ENCODE peak calls at places on chromosomes 7 and 10, in nine cellular contexts. One of them, this sample, is unnamed.

GRCh38 chr7:50920031-50920635 is 137.4 kb upstream of the GRB10 start:
- DNase-seq in CD4-positive, alpha-beta T cell: no peak
- DNase-seq in astrocyte: peak; percentile 47
- DNase-seq in left ventricle myocardium inferior: no peak
- DNase-seq in SK-N-SH: no peak
- DNase-seq in stomach: no peak
- DNase-seq in cardiac muscle cell: no peak
- DNase-seq in tibial artery: no peak
- DNase-seq in uterus: no peak
- DNase-seq in this sample: no peak

GRCh38 chr10:114386446-114386845 is 17.9 kb downstream of the AFAP1L2 start:
- DNase-seq in CD4-positive, alpha-beta T cell: no peak
- DNase-seq in astrocyte: no peak
- DNase-seq in left ventricle myocardium inferior: no peak
- DNase-seq in SK-N-SH: no peak
- DNase-seq in stomach: no peak
- DNase-seq in cardiac muscle cell: no peak
- DNase-seq in tibial artery: no peak
- DNase-seq in uterus: no peak
- DNase-seq in this sample: no peak

GRCh38 chr10:14396441-14397048 is 65.8 kb upstream of the FRMD4A start:
- DNase-seq in CD4-positive, alpha-beta T cell: no peak
- DNase-seq in astrocyte: peak; percentile 84
- DNase-seq in left ventricle myocardium inferior: no peak
- DNase-seq in SK-N-SH: peak; percentile 47
- DNase-seq in stomach: no peak
- DNase-seq in cardiac muscle cell: no peak
- DNase-seq in tibial artery: no peak
- DNase-seq in uterus: no peak
- DNase-seq in this sample: no peak

GRCh38 chr7:141362580-141363435 is 188.4 kb upstream of the AGK start:
- DNase-seq in CD4-positive, alpha-beta T cell: no peak
- DNase-seq in astrocyte: peak; percentile 88
- DNase-seq in left ventricle myocardium inferior: peak; percentile 18
- DNase-seq in SK-N-SH: peak; percentile 32
- DNase-seq in stomach: no peak
- DNase-seq in cardiac muscle cell: peak; percentile 18
- DNase-seq in tibial artery: no peak
- DNase-seq in uterus: no peak
- DNase-seq in this sample: no peak

GRCh38 chr7:50534690-50535290 is 30.4 kb downstream of the DDC start:
- DNase-seq in CD4-positive, alpha-beta T cell: no peak
- DNase-seq in astrocyte: peak; percentile 99
- DNase-seq in left ventricle myocardium inferior: no peak
- DNase-seq in SK-N-SH: peak; percentile 67
- DNase-seq in stomach: no peak
- DNase-seq in cardiac muscle cell: no peak
- DNase-seq in tibial artery: no peak
- DNase-seq in uterus: no peak
- DNase-seq in this sample: no peak

GRCh38 chr7:12623885-12624498 is 53.5 kb downstream of the SCIN start:
- DNase-seq in CD4-positive, alpha-beta T cell: no peak
- DNase-seq in astrocyte: no peak
- DNase-seq in left ventricle myocardium inferior: no peak
- DNase-seq in SK-N-SH: peak; percentile 29
- DNase-seq in stomach: no peak
- DNase-seq in cardiac muscle cell: peak; percentile 33
- DNase-seq in tibial artery: no peak
- DNase-seq in uterus: no peak
- DNase-seq in this sample: no peak

GRCh38 chr7:90764848-90765570 is 168.9 kb downstream of the CDK14 start:
- DNase-seq in CD4-positive, alpha-beta T cell: no peak
- DNase-seq in astrocyte: no peak
- DNase-seq in left ventricle myocardium inferior: no peak
- DNase-seq in SK-N-SH: no peak
- DNase-seq in stomach: no peak
- DNase-seq in cardiac muscle cell: no peak
- DNase-seq in tibial artery: no peak
- DNase-seq in uterus: no peak
- DNase-seq in this sample: no peak

GRCh38 chr10:132519382-132520146 is 18.0 kb upstream of the INPP5A start:
- DNase-seq in CD4-positive, alpha-beta T cell: no peak
- DNase-seq in astrocyte: no peak
- DNase-seq in left ventricle myocardium inferior: no peak
- DNase-seq in SK-N-SH: no peak
- DNase-seq in stomach: no peak
- DNase-seq in cardiac muscle cell: no peak
- DNase-seq in tibial artery: peak; percentile 20
- DNase-seq in uterus: peak; percentile 39
- DNase-seq in this sample: peak; percentile 72

GRCh38 chr7:155998766-155999630 is 186.7 kb upstream of the SHH start:
- DNase-seq in CD4-positive, alpha-beta T cell: no peak
- DNase-seq in astrocyte: no peak
- DNase-seq in left ventricle myocardium inferior: no peak
- DNase-seq in SK-N-SH: no peak
- DNase-seq in stomach: no peak
- DNase-seq in cardiac muscle cell: no peak
- DNase-seq in tibial artery: no peak
- DNase-seq in uterus: no peak
- DNase-seq in this sample: peak; percentile 68

GRCh38 chr10:98572594-98572993 is 125.9 kb upstream of the HPS1 start:
- DNase-seq in CD4-positive, alpha-beta T cell: no peak
- DNase-seq in astrocyte: no peak
- DNase-seq in left ventricle myocardium inferior: no peak
- DNase-seq in SK-N-SH: no peak
- DNase-seq in stomach: no peak
- DNase-seq in cardiac muscle cell: no peak
- DNase-seq in tibial artery: no peak
- DNase-seq in uterus: no peak
- DNase-seq in this sample: no peak

GRCh38 chr7:75688200-75689136 is 50.3 kb downstream of the HIP1 start:
- DNase-seq in CD4-positive, alpha-beta T cell: no peak
- DNase-seq in astrocyte: no peak
- DNase-seq in left ventricle myocardium inferior: peak; percentile 27
- DNase-seq in SK-N-SH: peak; percentile 50
- DNase-seq in stomach: no peak
- DNase-seq in cardiac muscle cell: no peak
- DNase-seq in tibial artery: no peak
- DNase-seq in uterus: no peak
- DNase-seq in this sample: no peak

GRCh38 chr7:135475521-135475920 is 34.4 kb downstream of the CNOT4 start:
- DNase-seq in CD4-positive, alpha-beta T cell: no peak
- DNase-seq in astrocyte: no peak
- DNase-seq in left ventricle myocardium inferior: no peak
- DNase-seq in SK-N-SH: no peak
- DNase-seq in stomach: no peak
- DNase-seq in cardiac muscle cell: no peak
- DNase-seq in tibial artery: no peak
- DNase-seq in uterus: no peak
- DNase-seq in this sample: no peak

GRCh38 chr7:124552217-124552616 is 213.4 kb downstream of the GPR37 start:
- DNase-seq in CD4-positive, alpha-beta T cell: no peak
- DNase-seq in astrocyte: no peak
- DNase-seq in left ventricle myocardium inferior: no peak
- DNase-seq in SK-N-SH: no peak
- DNase-seq in stomach: no peak
- DNase-seq in cardiac muscle cell: no peak
- DNase-seq in tibial artery: no peak
- DNase-seq in uterus: no peak
- DNase-seq in this sample: no peak

GRCh38 chr10:28678687-28679457 is 1.6 kb downstream of the BAMBI start:
- DNase-seq in CD4-positive, alpha-beta T cell: no peak
- DNase-seq in astrocyte: peak; percentile 51
- DNase-seq in left ventricle myocardium inferior: no peak
- DNase-seq in SK-N-SH: no peak
- DNase-seq in stomach: no peak
- DNase-seq in cardiac muscle cell: peak; percentile 58
- DNase-seq in tibial artery: no peak
- DNase-seq in uterus: no peak
- DNase-seq in this sample: no peak

GRCh38 chr7:6533893-6534804 is 17.1 kb downstream of the GRID2IP start:
- DNase-seq in CD4-positive, alpha-beta T cell: no peak
- DNase-seq in astrocyte: no peak
- DNase-seq in left ventricle myocardium inferior: no peak
- DNase-seq in SK-N-SH: no peak
- DNase-seq in stomach: no peak
- DNase-seq in cardiac muscle cell: no peak
- DNase-seq in tibial artery: no peak
- DNase-seq in uterus: no peak
- DNase-seq in this sample: no peak

DNA sequence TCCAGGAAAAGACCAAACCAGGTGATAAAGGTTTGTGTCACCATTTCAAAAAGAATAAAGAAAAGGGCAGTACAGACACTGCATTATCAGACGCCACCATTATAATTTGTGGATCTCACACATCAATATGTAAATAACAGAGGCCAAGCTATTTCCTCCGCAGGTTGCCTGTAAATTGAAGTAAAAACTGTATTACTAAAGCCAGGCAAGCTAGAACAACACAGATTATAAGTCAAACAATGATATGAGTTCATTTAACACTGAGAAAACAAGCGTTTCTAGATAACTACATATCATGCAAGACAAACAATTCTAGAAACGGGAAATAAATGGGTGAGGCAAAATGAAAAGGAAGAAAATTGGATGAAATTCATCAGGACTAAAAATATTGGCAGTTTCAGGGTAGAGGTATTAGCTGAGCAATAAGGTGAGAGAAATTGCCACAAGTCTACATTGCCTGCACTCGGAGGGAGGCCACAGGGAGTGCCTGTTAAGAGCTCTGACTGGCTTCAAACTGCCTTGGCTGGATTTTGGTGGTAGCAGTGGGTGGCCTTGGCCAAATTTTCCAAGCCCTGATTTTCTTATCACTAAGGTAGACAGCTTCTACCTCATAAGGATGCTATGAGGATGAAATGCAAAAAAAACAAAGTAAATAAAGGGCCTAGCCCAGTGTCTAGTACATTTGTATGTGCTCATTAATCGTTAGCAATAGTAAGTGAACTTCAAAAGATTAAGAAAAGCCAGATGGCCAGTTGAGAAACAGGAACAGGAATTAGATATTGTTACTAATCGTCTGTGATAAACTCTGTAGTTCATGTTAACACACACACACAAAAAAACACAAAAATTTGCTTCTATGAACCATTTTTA is 240.0 kb upstream of the NFE2L3 start:
- DNase-seq in CD4-positive, alpha-beta T cell: no peak
- DNase-seq in astrocyte: no peak
- DNase-seq in left ventricle myocardium inferior: no peak
- DNase-seq in SK-N-SH: no peak
- DNase-seq in stomach: no peak
- DNase-seq in cardiac muscle cell: no peak
- DNase-seq in tibial artery: no peak
- DNase-seq in uterus: no peak
- DNase-seq in this sample: no peak
- TF ChIP-seq CTCF in CD4-positive, alpha-beta T cell: no peak
- TF ChIP-seq CTCF in astrocyte: no peak
- TF ChIP-seq CTCF in left ventricle myocardium inferior: no peak
- TF ChIP-seq CTCF in SK-N-SH: no peak
- TF ChIP-seq CTCF in stomach: no peak
- TF ChIP-seq CTCF in cardiac muscle cell: no peak
- TF ChIP-seq CTCF in tibial artery: no peak
- TF ChIP-seq CTCF in uterus: no peak
- TF ChIP-seq CTCF in this sample: no peak

DNA sequence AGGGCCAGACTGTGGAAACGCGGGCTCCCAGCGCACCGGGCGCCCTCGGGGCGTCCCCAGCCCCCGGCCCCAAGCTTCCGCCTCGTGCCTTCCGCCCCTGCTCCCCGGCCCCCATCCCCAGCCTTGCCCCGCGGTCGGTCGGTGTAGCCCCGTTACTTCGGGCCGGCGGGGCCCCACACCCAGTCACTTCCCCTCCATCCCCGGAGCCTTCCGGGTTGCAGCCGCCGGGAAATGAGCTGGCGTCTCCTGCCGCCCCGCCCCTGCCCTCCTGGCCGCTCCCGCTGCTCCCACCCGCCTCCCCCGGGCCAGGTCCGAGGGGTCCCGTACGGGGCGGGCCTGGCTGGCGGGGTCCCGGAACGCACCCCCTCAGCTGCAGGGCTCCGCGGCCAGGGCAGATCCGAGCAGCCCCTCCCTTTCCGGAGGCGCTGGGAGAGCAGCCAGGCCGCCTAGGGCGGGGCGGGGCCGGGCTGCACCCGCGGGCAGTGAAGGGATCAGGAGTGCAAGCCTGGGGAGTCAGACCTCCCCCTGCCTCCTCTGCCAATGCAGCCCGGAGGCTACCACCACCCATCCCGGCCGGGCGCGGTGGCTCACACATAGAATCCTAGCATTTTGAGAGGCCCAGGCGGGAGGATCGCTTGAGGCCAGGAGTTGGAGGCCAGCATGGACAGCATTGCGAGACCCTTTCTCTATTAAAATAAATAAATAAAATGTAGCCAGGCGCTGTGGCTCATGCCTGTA is 709 bp downstream of the ARPC1B start:
- DNase-seq in CD4-positive, alpha-beta T cell: peak; percentile 59
- DNase-seq in astrocyte: peak; percentile 36
- DNase-seq in left ventricle myocardium inferior: peak; percentile 85
- DNase-seq in SK-N-SH: peak; percentile 92
- DNase-seq in stomach: peak; percentile 80
- DNase-seq in cardiac muscle cell: peak; percentile 53
- DNase-seq in tibial artery: peak; percentile 77
- DNase-seq in uterus: peak; percentile 78
- DNase-seq in this sample: peak; percentile 88
- H3K27ac ChIP-seq in CD4-positive, alpha-beta T cell: peak overlapping the region; percentile 94
- H3K27ac ChIP-seq in astrocyte: no peak overlapping the region
- H3K27ac ChIP-seq in left ventricle myocardium inferior: peak overlapping the region; percentile 97
- H3K27ac ChIP-seq in SK-N-SH: peak overlapping the region; percentile 45
- H3K27ac ChIP-seq in stomach: peak overlapping the region; percentile 92
- H3K27ac ChIP-seq in cardiac muscle cell: no peak overlapping the region
- H3K27ac ChIP-seq in tibial artery: peak overlapping the region; percentile 93
- H3K27ac ChIP-seq in uterus: peak overlapping the region; percentile 79
- H3K27ac ChIP-seq in this sample: peak overlapping the region; percentile 64

DNA sequence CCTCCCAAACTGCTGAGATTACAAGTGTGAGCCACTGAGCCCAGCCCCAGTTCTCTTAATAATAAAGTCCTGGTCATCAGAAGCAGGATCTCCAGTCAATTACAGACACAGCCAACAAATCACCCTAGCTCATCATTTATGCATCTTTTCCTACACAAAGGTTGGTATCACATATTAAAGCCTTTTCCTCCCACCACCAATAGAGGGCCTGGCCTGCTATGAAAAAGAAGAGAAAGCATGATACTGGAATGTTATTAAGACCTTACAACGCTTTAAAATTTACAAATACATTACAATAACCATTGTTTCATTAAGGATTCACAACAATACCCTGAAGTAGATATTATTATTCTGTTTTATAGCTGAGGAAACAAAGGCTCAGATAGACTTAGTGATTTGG is 25.9 kb downstream of the VAX1 start:
- DNase-seq in CD4-positive, alpha-beta T cell: no peak
- DNase-seq in astrocyte: no peak
- DNase-seq in left ventricle myocardium inferior: no peak
- DNase-seq in SK-N-SH: no peak
- DNase-seq in stomach: no peak
- DNase-seq in cardiac muscle cell: no peak
- DNase-seq in tibial artery: no peak
- DNase-seq in uterus: no peak
- DNase-seq in this sample: no peak
- TF ChIP-seq CTCF in CD4-positive, alpha-beta T cell: no peak
- TF ChIP-seq CTCF in astrocyte: peak; percentile 39
- TF ChIP-seq CTCF in left ventricle myocardium inferior: no peak
- TF ChIP-seq CTCF in SK-N-SH: peak; percentile 50
- TF ChIP-seq CTCF in stomach: no peak
- TF ChIP-seq CTCF in cardiac muscle cell: peak; percentile 42
- TF ChIP-seq CTCF in tibial artery: no peak
- TF ChIP-seq CTCF in uterus: no peak
- TF ChIP-seq CTCF in this sample: no peak

GRCh38 chr7:34107306-34107705 is 202.0 kb downstream of the BMPER start:
- DNase-seq in CD4-positive, alpha-beta T cell: no peak
- DNase-seq in astrocyte: peak; percentile 80
- DNase-seq in left ventricle myocardium inferior: no peak
- DNase-seq in SK-N-SH: no peak
- DNase-seq in stomach: no peak
- DNase-seq in cardiac muscle cell: no peak
- DNase-seq in tibial artery: peak; percentile 33
- DNase-seq in uterus: peak; percentile 29
- DNase-seq in this sample: no peak
- H3K27ac ChIP-seq in CD4-positive, alpha-beta T cell: no peak overlapping the region
- H3K27ac ChIP-seq in astrocyte: no peak overlapping the region
- H3K27ac ChIP-seq in left ventricle myocardium inferior: peak overlapping the region; percentile 24
- H3K27ac ChIP-seq in SK-N-SH: no peak overlapping the region
- H3K27ac ChIP-seq in stomach: no peak overlapping the region
- H3K27ac ChIP-seq in cardiac muscle cell: peak overlapping the region; percentile 61
- H3K27ac ChIP-seq in tibial artery: no peak overlapping the region
- H3K27ac ChIP-seq in uterus: no peak overlapping the region
- H3K27ac ChIP-seq in this sample: no peak overlapping the region